ENCODE peak calls at places on chromosome 15, in seven cellular contexts. One of them, this sample, is unnamed.

GRCh38 chr15:79431636-79432344 is at the start of gene MINAR1:
- DNase-seq in A549: peak; percentile 50
- DNase-seq in ovary: peak; percentile 24
- DNase-seq in cardiac fibroblast: peak; percentile 42
- DNase-seq in Peyer's patch: no peak
- DNase-seq in psoas muscle: no peak
- DNase-seq in OCI-LY7: no peak
- DNase-seq in this sample: peak; percentile 42

GRCh38 chr15:55915876-55916567 is 77.4 kb downstream of the NEDD4 start:
- DNase-seq in psoas muscle: no peak
- DNase-seq in ovary: no peak
- DNase-seq in cardiac fibroblast: peak; percentile 45
- DNase-seq in A549: no peak
- DNase-seq in Peyer's patch: no peak
- DNase-seq in OCI-LY7: no peak
- DNase-seq in this sample: no peak

GRCh38 chr15:78394981-78395619 is 42.9 kb upstream of the IREB2 start:
- DNase-seq in Peyer's patch: no peak
- DNase-seq in OCI-LY7: no peak
- DNase-seq in A549: no peak
- DNase-seq in ovary: no peak
- DNase-seq in psoas muscle: no peak
- DNase-seq in cardiac fibroblast: no peak
- DNase-seq in this sample: peak; percentile 35

GRCh38 chr15:56759450-56759845 is 26.1 kb upstream of the ZNF280D start:
- DNase-seq in Peyer's patch: no peak
- DNase-seq in ovary: no peak
- DNase-seq in psoas muscle: peak; percentile 63
- DNase-seq in cardiac fibroblast: peak; percentile 88
- DNase-seq in A549: no peak
- DNase-seq in OCI-LY7: no peak
- DNase-seq in this sample: peak; percentile 96

GRCh38 chr15:76349301-76350070 is 12.9 kb downstream of the ISL2 start:
- DNase-seq in OCI-LY7: no peak
- DNase-seq in ovary: no peak
- DNase-seq in A549: no peak
- DNase-seq in Peyer's patch: no peak
- DNase-seq in cardiac fibroblast: no peak
- DNase-seq in psoas muscle: no peak
- DNase-seq in this sample: no peak

GRCh38 chr15:63048986-63049665 is 6.6 kb downstream of the TPM1 start:
- DNase-seq in cardiac fibroblast: peak; percentile 61
- DNase-seq in OCI-LY7: peak; percentile 41
- DNase-seq in Peyer's patch: peak; percentile 73
- DNase-seq in A549: peak; percentile 85
- DNase-seq in ovary: peak; percentile 61
- DNase-seq in psoas muscle: peak; percentile 74
- DNase-seq in this sample: peak; percentile 72

GRCh38 chr15:33200903-33201302 is 6.4 kb upstream of the FMN1 start:
- DNase-seq in cardiac fibroblast: no peak
- DNase-seq in psoas muscle: no peak
- DNase-seq in OCI-LY7: no peak
- DNase-seq in Peyer's patch: no peak
- DNase-seq in ovary: no peak
- DNase-seq in A549: no peak
- DNase-seq in this sample: no peak

GRCh38 chr15:75693501-75694240 is 19.0 kb downstream of the CSPG4 start:
- DNase-seq in Peyer's patch: no peak
- DNase-seq in A549: no peak
- DNase-seq in cardiac fibroblast: peak; percentile 59
- DNase-seq in OCI-LY7: no peak
- DNase-seq in ovary: peak; percentile 43
- DNase-seq in psoas muscle: no peak
- DNase-seq in this sample: peak; percentile 79

GRCh38 chr15:63054281-63054683 is 11.7 kb downstream of the TPM1 start:
- DNase-seq in psoas muscle: no peak
- DNase-seq in OCI-LY7: no peak
- DNase-seq in A549: peak; percentile 44
- DNase-seq in Peyer's patch: no peak
- DNase-seq in cardiac fibroblast: no peak
- DNase-seq in ovary: no peak
- DNase-seq in this sample: peak; percentile 27

GRCh38 chr15:94582368-94582767 is 351.0 kb downstream of the MCTP2 start:
- DNase-seq in OCI-LY7: peak; percentile 41
- DNase-seq in Peyer's patch: no peak
- DNase-seq in cardiac fibroblast: peak; percentile 21
- DNase-seq in ovary: no peak
- DNase-seq in psoas muscle: no peak
- DNase-seq in A549: peak; percentile 29
- DNase-seq in this sample: no peak

GRCh38 chr15:71079208-71080044 is 35.8 kb upstream of the THSD4 start:
- DNase-seq in Peyer's patch: no peak
- DNase-seq in psoas muscle: no peak
- DNase-seq in OCI-LY7: no peak
- DNase-seq in A549: peak; percentile 49
- DNase-seq in ovary: no peak
- DNase-seq in cardiac fibroblast: peak; percentile 91
- DNase-seq in this sample: peak; percentile 78

GRCh38 chr15:74464897-74465296 is 3.9 kb upstream of the UBL7 start:
- DNase-seq in cardiac fibroblast: no peak
- DNase-seq in Peyer's patch: no peak
- DNase-seq in OCI-LY7: no peak
- DNase-seq in ovary: no peak
- DNase-seq in A549: no peak
- DNase-seq in psoas muscle: no peak
- DNase-seq in this sample: no peak

GRCh38 chr15:32855942-32856341 is 138.1 kb downstream of the GREM1 start:
- DNase-seq in ovary: no peak
- DNase-seq in Peyer's patch: no peak
- DNase-seq in cardiac fibroblast: peak; percentile 97
- DNase-seq in OCI-LY7: no peak
- DNase-seq in psoas muscle: no peak
- DNase-seq in A549: peak; percentile 93
- DNase-seq in this sample: peak; percentile 99

GRCh38 chr15:71424765-71425164 is 309.5 kb downstream of the THSD4 start:
- DNase-seq in OCI-LY7: no peak
- DNase-seq in ovary: no peak
- DNase-seq in cardiac fibroblast: no peak
- DNase-seq in psoas muscle: no peak
- DNase-seq in Peyer's patch: no peak
- DNase-seq in A549: no peak
- DNase-seq in this sample: peak; percentile 32

GRCh38 chr15:56672721-56673120 is 60.6 kb downstream of the ZNF280D start:
- DNase-seq in OCI-LY7: no peak
- DNase-seq in cardiac fibroblast: peak; percentile 45
- DNase-seq in psoas muscle: no peak
- DNase-seq in A549: no peak
- DNase-seq in Peyer's patch: no peak
- DNase-seq in ovary: no peak
- DNase-seq in this sample: peak; percentile 59

GRCh38 chr15:82393671-82394070 is 35.9 kb upstream of the GOLGA6L9 start:
- DNase-seq in cardiac fibroblast: no peak
- DNase-seq in Peyer's patch: no peak
- DNase-seq in ovary: no peak
- DNase-seq in A549: no peak
- DNase-seq in psoas muscle: no peak
- DNase-seq in OCI-LY7: no peak
- DNase-seq in this sample: peak; percentile 53

GRCh38 chr15:85445361-85445760 is 65.0 kb downstream of the AKAP13 start:
- DNase-seq in Peyer's patch: no peak
- DNase-seq in psoas muscle: no peak
- DNase-seq in cardiac fibroblast: no peak
- DNase-seq in A549: no peak
- DNase-seq in ovary: no peak
- DNase-seq in OCI-LY7: no peak
- DNase-seq in this sample: no peak

GRCh38 chr15:85672338-85673097 is 122.2 kb downstream of the KLHL25 start:
- DNase-seq in OCI-LY7: no peak
- DNase-seq in cardiac fibroblast: no peak
- DNase-seq in A549: no peak
- DNase-seq in psoas muscle: no peak
- DNase-seq in ovary: no peak
- DNase-seq in Peyer's patch: no peak
- DNase-seq in this sample: no peak

GRCh38 chr15:55907797-55908196 is 85.6 kb downstream of the NEDD4 start:
- DNase-seq in ovary: no peak
- DNase-seq in cardiac fibroblast: peak; percentile 76
- DNase-seq in OCI-LY7: no peak
- DNase-seq in Peyer's patch: no peak
- DNase-seq in psoas muscle: no peak
- DNase-seq in A549: peak; percentile 92
- DNase-seq in this sample: peak; percentile 96

GRCh38 chr15:98442379-98442833 is 205.9 kb upstream of the IGF1R start:
- DNase-seq in A549: peak; percentile 86
- DNase-seq in cardiac fibroblast: peak; percentile 78
- DNase-seq in OCI-LY7: peak; percentile 57
- DNase-seq in ovary: peak; percentile 34
- DNase-seq in psoas muscle: no peak
- DNase-seq in Peyer's patch: peak; percentile 74
- DNase-seq in this sample: peak; percentile 88

GRCh38 chr15:23648920-23649515 is 1.4 kb upstream of the MAGEL2 start:
- DNase-seq in cardiac fibroblast: peak; percentile 0
- DNase-seq in psoas muscle: peak; percentile 47
- DNase-seq in OCI-LY7: peak; percentile 20
- DNase-seq in Peyer's patch: peak; percentile 48
- DNase-seq in A549: peak; percentile 18
- DNase-seq in ovary: peak; percentile 43
- DNase-seq in this sample: no peak
- TF ChIP-seq CTCF in cardiac fibroblast: peak; percentile 36
- TF ChIP-seq CTCF in psoas muscle: peak; percentile 38
- TF ChIP-seq CTCF in OCI-LY7: peak; percentile 78
- TF ChIP-seq CTCF in Peyer's patch: peak; percentile 20
- TF ChIP-seq CTCF in A549: peak; percentile 24
- TF ChIP-seq CTCF in ovary: peak; percentile 21
- TF ChIP-seq CTCF in this sample: peak; percentile 50

GRCh38 chr15:96326551-96327154 is 3.8 kb upstream of the NR2F2 start:
- DNase-seq in ovary: peak; percentile 68
- DNase-seq in OCI-LY7: no peak
- DNase-seq in psoas muscle: peak; percentile 62
- DNase-seq in A549: peak; percentile 51
- DNase-seq in cardiac fibroblast: peak; percentile 71
- DNase-seq in Peyer's patch: no peak
- DNase-seq in this sample: peak; percentile 67
- H3K4me3 ChIP-seq in ovary: peak overlapping the region; percentile 73
- H3K4me3 ChIP-seq in OCI-LY7: no peak overlapping the region
- H3K4me3 ChIP-seq in psoas muscle: peak overlapping the region; percentile 92
- H3K4me3 ChIP-seq in A549: peak overlapping the region; percentile 66
- H3K4me3 ChIP-seq in cardiac fibroblast: peak overlapping the region; percentile 67
- H3K4me3 ChIP-seq in Peyer's patch: peak overlapping the region; percentile 12
- H3K4me3 ChIP-seq in this sample: peak overlapping the region; percentile 94

GRCh38 chr15:41116872-41117242 is 777 bp upstream of the INO80 start:
- DNase-seq in OCI-LY7: no peak
- DNase-seq in Peyer's patch: no peak
- DNase-seq in ovary: no peak
- DNase-seq in cardiac fibroblast: no peak
- DNase-seq in A549: no peak
- DNase-seq in psoas muscle: no peak
- DNase-seq in this sample: no peak

GRCh38 chr15:41116116-41116871 is at the start of gene INO80:
- DNase-seq in Peyer's patch: peak; percentile 99
- DNase-seq in OCI-LY7: peak; percentile 98
- DNase-seq in ovary: peak; percentile 97
- DNase-seq in psoas muscle: peak; percentile 99
- DNase-seq in A549: peak; percentile 97
- DNase-seq in cardiac fibroblast: peak; percentile 99
- DNase-seq in this sample: peak; percentile 98

GRCh38 chr15:41115652-41116115 is 396 bp downstream of the INO80 start:
- DNase-seq in A549: peak; percentile 71
- DNase-seq in ovary: no peak
- DNase-seq in Peyer's patch: peak; percentile 87
- DNase-seq in psoas muscle: peak; percentile 88
- DNase-seq in OCI-LY7: peak; percentile 83
- DNase-seq in cardiac fibroblast: peak; percentile 67
- DNase-seq in this sample: no peak

GRCh38 chr15:41115088-41115651 is 910 bp downstream of the INO80 start:
- DNase-seq in A549: peak; percentile 30
- DNase-seq in Peyer's patch: no peak
- DNase-seq in OCI-LY7: no peak
- DNase-seq in cardiac fibroblast: peak; percentile 49
- DNase-seq in ovary: no peak
- DNase-seq in psoas muscle: no peak
- DNase-seq in this sample: peak; percentile 64
- TF ChIP-seq CTCF in A549: no peak
- TF ChIP-seq CTCF in Peyer's patch: no peak
- TF ChIP-seq CTCF in OCI-LY7: peak; percentile 28
- TF ChIP-seq CTCF in cardiac fibroblast: peak; percentile 19
- TF ChIP-seq CTCF in ovary: no peak
- TF ChIP-seq CTCF in psoas muscle: no peak
- TF ChIP-seq CTCF in this sample: peak; percentile 27

GRCh38 chr15:91968610-91969009 is 115.1 kb downstream of the SLCO3A1 start:
- DNase-seq in Peyer's patch: no peak
- DNase-seq in OCI-LY7: no peak
- DNase-seq in ovary: no peak
- DNase-seq in cardiac fibroblast: no peak
- DNase-seq in psoas muscle: no peak
- DNase-seq in A549: no peak
- DNase-seq in this sample: no peak

GRCh38 chr15:91966181-91966552 is 112.7 kb downstream of the SLCO3A1 start:
- DNase-seq in A549: no peak
- DNase-seq in Peyer's patch: no peak
- DNase-seq in ovary: no peak
- DNase-seq in OCI-LY7: no peak
- DNase-seq in psoas muscle: no peak
- DNase-seq in cardiac fibroblast: no peak
- DNase-seq in this sample: no peak

GRCh38 chr15:91963051-91963450 is 109.5 kb downstream of the SLCO3A1 start:
- DNase-seq in cardiac fibroblast: no peak
- DNase-seq in OCI-LY7: no peak
- DNase-seq in A549: no peak
- DNase-seq in ovary: no peak
- DNase-seq in psoas muscle: no peak
- DNase-seq in Peyer's patch: no peak
- DNase-seq in this sample: no peak

GRCh38 chr15:91967935-91968605 is 114.6 kb downstream of the SLCO3A1 start:
- DNase-seq in cardiac fibroblast: no peak
- DNase-seq in OCI-LY7: no peak
- DNase-seq in psoas muscle: no peak
- DNase-seq in Peyer's patch: no peak
- DNase-seq in A549: no peak
- DNase-seq in ovary: no peak
- DNase-seq in this sample: peak; percentile 32

DNA sequence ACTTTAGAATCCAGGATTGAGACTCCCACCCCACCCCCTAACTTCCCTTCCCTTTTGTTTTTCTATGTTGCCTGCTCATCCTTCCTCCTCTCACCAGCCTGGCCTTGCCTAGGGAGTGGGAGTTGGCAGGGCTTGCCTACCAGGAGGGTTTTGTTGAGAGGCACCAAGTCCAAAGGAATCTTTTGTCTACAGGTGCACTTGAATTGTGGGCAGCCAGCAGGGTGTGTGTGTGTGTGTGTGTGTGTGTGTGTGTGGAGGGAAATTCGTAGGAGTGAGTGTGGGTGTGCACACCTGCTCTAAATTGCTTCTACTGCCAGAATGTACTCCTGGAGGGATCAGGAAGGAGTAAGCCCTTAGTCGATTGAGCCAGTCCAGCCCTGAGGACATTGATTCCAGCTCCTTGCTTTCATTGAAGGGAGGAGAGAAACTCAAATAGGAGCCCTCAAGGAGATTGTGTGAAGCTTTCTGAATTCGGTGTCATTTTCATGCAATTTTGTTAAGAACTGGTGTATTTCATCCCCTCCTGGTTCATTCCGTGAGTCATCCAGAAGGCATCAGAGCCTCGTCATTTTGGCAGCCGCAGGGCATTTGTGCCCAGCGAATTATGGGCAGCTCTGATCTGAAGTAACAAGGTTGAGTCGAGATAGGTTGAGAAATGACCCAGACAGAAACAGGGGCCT is 112.1 kb downstream of the SLCO3A1 start:
- DNase-seq in cardiac fibroblast: peak; percentile 65
- DNase-seq in ovary: no peak
- DNase-seq in OCI-LY7: no peak
- DNase-seq in A549: peak; percentile 77
- DNase-seq in Peyer's patch: no peak
- DNase-seq in psoas muscle: no peak
- DNase-seq in this sample: peak; percentile 71
- H3K4me3 ChIP-seq in cardiac fibroblast: no peak overlapping the region
- H3K4me3 ChIP-seq in ovary: no peak overlapping the region
- H3K4me3 ChIP-seq in OCI-LY7: no peak overlapping the region
- H3K4me3 ChIP-seq in A549: peak overlapping the region; percentile 5
- H3K4me3 ChIP-seq in Peyer's patch: no peak overlapping the region
- H3K4me3 ChIP-seq in psoas muscle: no peak overlapping the region
- H3K4me3 ChIP-seq in this sample: no peak overlapping the region